ENCODE peak calls at places on chromosomes 3 and 15, in six cellular contexts. One of them, this sample, is unnamed.

GRCh38 chr3:168885028-168885427 is 778.5 kb downstream of the MECOM start:
- DNase-seq in Peyer's patch: no peak
- DNase-seq in upper lobe of left lung: no peak
- DNase-seq in prostate gland: no peak
- DNase-seq in uterus: no peak
- DNase-seq in transverse colon: no peak
- DNase-seq in this sample: no peak

GRCh38 chr3:152865675-152866074 is 30.7 kb downstream of the P2RY1 start:
- DNase-seq in Peyer's patch: no peak
- DNase-seq in upper lobe of left lung: no peak
- DNase-seq in prostate gland: no peak
- DNase-seq in uterus: no peak
- DNase-seq in transverse colon: no peak
- DNase-seq in this sample: no peak

GRCh38 chr3:131762981-131763380 is 260.2 kb upstream of the MRPL3 start:
- DNase-seq in Peyer's patch: no peak
- DNase-seq in upper lobe of left lung: no peak
- DNase-seq in prostate gland: no peak
- DNase-seq in uterus: no peak
- DNase-seq in transverse colon: no peak
- DNase-seq in this sample: no peak

GRCh38 chr3:149610351-149611105 is 47.3 kb downstream of the WWTR1 start:
- DNase-seq in Peyer's patch: no peak
- DNase-seq in upper lobe of left lung: no peak
- DNase-seq in prostate gland: no peak
- DNase-seq in uterus: no peak
- DNase-seq in transverse colon: no peak
- DNase-seq in this sample: peak; percentile 55

GRCh38 chr3:126925411-126926171 is 57.3 kb upstream of the PLXNA1 start:
- DNase-seq in Peyer's patch: peak; percentile 46
- DNase-seq in upper lobe of left lung: no peak
- DNase-seq in prostate gland: no peak
- DNase-seq in uterus: peak; percentile 39
- DNase-seq in transverse colon: no peak
- DNase-seq in this sample: no peak

GRCh38 chr3:13079051-13079450 is 5.8 kb upstream of the IQSEC1 start:
- DNase-seq in Peyer's patch: no peak
- DNase-seq in upper lobe of left lung: no peak
- DNase-seq in prostate gland: no peak
- DNase-seq in uterus: no peak
- DNase-seq in transverse colon: no peak
- DNase-seq in this sample: peak; percentile 12

GRCh38 chr3:149832086-149832485 is 19.1 kb downstream of the RNF13 start:
- DNase-seq in Peyer's patch: no peak
- DNase-seq in upper lobe of left lung: no peak
- DNase-seq in prostate gland: no peak
- DNase-seq in uterus: no peak
- DNase-seq in transverse colon: no peak
- DNase-seq in this sample: no peak

GRCh38 chr3:58111513-58112184 is 99.1 kb downstream of the DNASE1L3 start:
- DNase-seq in Peyer's patch: peak; percentile 75
- DNase-seq in upper lobe of left lung: peak; percentile 88
- DNase-seq in prostate gland: peak; percentile 94
- DNase-seq in uterus: no peak
- DNase-seq in transverse colon: peak; percentile 81
- DNase-seq in this sample: peak; percentile 95

GRCh38 chr3:121243208-121243607 is 302.6 kb downstream of the POLQ start:
- DNase-seq in Peyer's patch: no peak
- DNase-seq in upper lobe of left lung: no peak
- DNase-seq in prostate gland: no peak
- DNase-seq in uterus: no peak
- DNase-seq in transverse colon: no peak
- DNase-seq in this sample: no peak

GRCh38 chr3:45701167-45701867 is 12.1 kb downstream of the SACM1L start:
- DNase-seq in Peyer's patch: no peak
- DNase-seq in upper lobe of left lung: no peak
- DNase-seq in prostate gland: no peak
- DNase-seq in uterus: no peak
- DNase-seq in transverse colon: no peak
- DNase-seq in this sample: no peak

GRCh38 chr3:24137958-24138875 is 193.1 kb downstream of the NR1D2 start:
- DNase-seq in Peyer's patch: no peak
- DNase-seq in upper lobe of left lung: peak; percentile 40
- DNase-seq in prostate gland: peak; percentile 26
- DNase-seq in uterus: no peak
- DNase-seq in transverse colon: peak; percentile 13
- DNase-seq in this sample: peak; percentile 83

GRCh38 chr3:72338082-72338941 is 509.9 kb downstream of the SHQ1 start:
- DNase-seq in Peyer's patch: no peak
- DNase-seq in upper lobe of left lung: no peak
- DNase-seq in prostate gland: no peak
- DNase-seq in uterus: no peak
- DNase-seq in transverse colon: no peak
- DNase-seq in this sample: no peak

GRCh38 chr15:52076889-52077781 is 35.4 kb downstream of the BCL2L10 start:
- DNase-seq in Peyer's patch: peak; percentile 83
- DNase-seq in upper lobe of left lung: no peak
- DNase-seq in prostate gland: no peak
- DNase-seq in uterus: no peak
- DNase-seq in transverse colon: peak; percentile 54
- DNase-seq in this sample: no peak

GRCh38 chr3:142064454-142064853 is 84.9 kb downstream of the TFDP2 start:
- DNase-seq in Peyer's patch: no peak
- DNase-seq in upper lobe of left lung: no peak
- DNase-seq in prostate gland: no peak
- DNase-seq in uterus: no peak
- DNase-seq in transverse colon: no peak
- DNase-seq in this sample: no peak

GRCh38 chr15:45234562-45235235 is 17.3 kb upstream of the SLC28A2 start:
- DNase-seq in Peyer's patch: peak; percentile 70
- DNase-seq in upper lobe of left lung: no peak
- DNase-seq in prostate gland: no peak
- DNase-seq in uterus: no peak
- DNase-seq in transverse colon: no peak
- DNase-seq in this sample: no peak

GRCh38 chr15:91589360-91589759 is 264.1 kb upstream of the SLCO3A1 start:
- DNase-seq in Peyer's patch: no peak
- DNase-seq in upper lobe of left lung: no peak
- DNase-seq in prostate gland: no peak
- DNase-seq in uterus: no peak
- DNase-seq in transverse colon: no peak
- DNase-seq in this sample: no peak

GRCh38 chr3:42012378-42012934 is 50.6 kb upstream of the ULK4 start:
- DNase-seq in Peyer's patch: no peak
- DNase-seq in upper lobe of left lung: no peak
- DNase-seq in prostate gland: no peak
- DNase-seq in uterus: no peak
- DNase-seq in transverse colon: no peak
- DNase-seq in this sample: no peak

GRCh38 chr3:12706504-12707253 is 42.8 kb upstream of the RAF1 start:
- DNase-seq in Peyer's patch: peak; percentile 85
- DNase-seq in upper lobe of left lung: peak; percentile 52
- DNase-seq in prostate gland: peak; percentile 12
- DNase-seq in uterus: peak; percentile 24
- DNase-seq in transverse colon: peak; percentile 69
- DNase-seq in this sample: peak; percentile 39

GRCh38 chr3:174618368-174618767 is 240.8 kb upstream of the NAALADL2 start:
- DNase-seq in Peyer's patch: no peak
- DNase-seq in upper lobe of left lung: no peak
- DNase-seq in prostate gland: no peak
- DNase-seq in uterus: no peak
- DNase-seq in transverse colon: no peak
- DNase-seq in this sample: no peak

GRCh38 chr3:108718454-108718853 is 38.8 kb downstream of the RETNLB start:
- DNase-seq in Peyer's patch: no peak
- DNase-seq in upper lobe of left lung: no peak
- DNase-seq in prostate gland: no peak
- DNase-seq in uterus: no peak
- DNase-seq in transverse colon: no peak
- DNase-seq in this sample: no peak

GRCh38 chr3:52218953-52219650 is 6.3 kb downstream of the TLR9 start:
- DNase-seq in Peyer's patch: no peak
- DNase-seq in upper lobe of left lung: peak; percentile 73
- DNase-seq in prostate gland: peak; percentile 67
- DNase-seq in uterus: no peak
- DNase-seq in transverse colon: no peak
- DNase-seq in this sample: peak; percentile 87

GRCh38 chr15:83062768-83063180 is 4.3 kb downstream of the BTBD1 start:
- DNase-seq in Peyer's patch: no peak
- DNase-seq in upper lobe of left lung: peak; percentile 37
- DNase-seq in prostate gland: no peak
- DNase-seq in uterus: no peak
- DNase-seq in transverse colon: no peak
- DNase-seq in this sample: no peak

DNA sequence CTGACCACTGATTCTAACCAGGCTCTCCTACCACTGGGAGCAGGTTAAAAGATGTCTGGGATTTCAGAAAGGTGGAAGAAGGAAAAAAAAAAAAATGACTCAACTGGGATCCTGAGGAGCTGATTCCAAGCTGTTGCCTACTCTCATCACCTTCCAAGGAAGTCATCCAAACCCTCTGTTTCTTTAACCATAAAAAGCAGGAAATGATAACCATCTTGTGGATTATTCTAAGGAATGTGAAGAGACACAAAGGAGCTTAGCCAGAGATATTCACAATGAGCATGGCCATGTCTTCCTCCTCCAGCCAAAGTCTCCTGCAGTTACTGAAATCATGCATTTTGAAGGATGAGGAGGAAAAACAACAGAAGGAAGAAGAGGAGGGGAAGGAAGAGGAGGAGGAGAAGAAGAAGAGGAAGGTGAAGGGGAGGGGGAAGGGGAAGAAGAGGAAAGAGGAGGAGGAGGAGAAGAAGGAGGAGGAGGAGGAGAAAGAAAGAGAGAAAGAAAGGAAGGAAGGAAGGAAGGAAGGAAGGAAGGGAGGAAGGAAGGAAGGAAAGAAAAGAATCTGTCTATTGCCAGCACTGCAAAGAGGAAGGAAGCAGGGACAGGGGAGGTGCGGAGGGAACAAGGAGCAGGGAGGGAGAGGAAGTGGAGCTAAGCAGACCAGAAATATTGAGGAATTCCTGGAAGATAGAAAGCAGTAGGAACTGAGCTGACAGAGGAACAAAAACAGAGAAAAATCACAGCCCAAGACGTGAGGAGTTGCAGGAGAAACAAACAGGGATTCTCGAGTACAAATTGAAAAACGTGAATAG is 229.2 kb downstream of the UACA start:
- DNase-seq in Peyer's patch: no peak
- DNase-seq in upper lobe of left lung: no peak
- DNase-seq in prostate gland: no peak
- DNase-seq in uterus: no peak
- DNase-seq in transverse colon: no peak
- DNase-seq in this sample: no peak
- H3K27me3 ChIP-seq in Peyer's patch: no peaks in the 10 kb centered on the region
- H3K27me3 ChIP-seq in upper lobe of left lung: no peaks in the 10 kb centered on the region
- H3K27me3 ChIP-seq in prostate gland: no peaks in the 10 kb centered on the region
- H3K27me3 ChIP-seq in uterus: no peaks in the 10 kb centered on the region
- H3K27me3 ChIP-seq in transverse colon: peaks cover 3% of the 10 kb centered on the region
- H3K27me3 ChIP-seq in this sample: no peaks in the 10 kb centered on the region

GRCh38 chr3:105802073-105802706 is 66.6 kb downstream of the CBLB start:
- DNase-seq in Peyer's patch: no peak
- DNase-seq in upper lobe of left lung: no peak
- DNase-seq in prostate gland: no peak
- DNase-seq in uterus: no peak
- DNase-seq in transverse colon: no peak
- DNase-seq in this sample: no peak
- TF ChIP-seq POLR2A in Peyer's patch: no peak
- TF ChIP-seq POLR2A in upper lobe of left lung: no peak
- TF ChIP-seq POLR2A in prostate gland: no peak
- TF ChIP-seq POLR2A in uterus: no peak
- TF ChIP-seq POLR2A in transverse colon: no peak
- TF ChIP-seq POLR2A in this sample: no peak

GRCh38 chr3:171326717-171327440 is 133.3 kb downstream of the TNIK start:
- DNase-seq in Peyer's patch: no peak
- DNase-seq in upper lobe of left lung: peak; percentile 35
- DNase-seq in prostate gland: no peak
- DNase-seq in uterus: no peak
- DNase-seq in transverse colon: no peak
- DNase-seq in this sample: peak; percentile 20
- H3K4me1 ChIP-seq in Peyer's patch: peaks cover 15% of the 10 kb centered on the region
- H3K4me1 ChIP-seq in upper lobe of left lung: peaks cover 18% of the 10 kb centered on the region
- H3K4me1 ChIP-seq in prostate gland: no peaks in the 10 kb centered on the region
- H3K4me1 ChIP-seq in uterus: no peaks in the 10 kb centered on the region
- H3K4me1 ChIP-seq in transverse colon: peaks cover 28% of the 10 kb centered on the region
- H3K4me1 ChIP-seq in this sample: peaks cover 15% of the 10 kb centered on the region

GRCh38 chr3:64686446-64686908 is 1.3 kb downstream of the ADAMTS9 start:
- DNase-seq in Peyer's patch: no peak
- DNase-seq in upper lobe of left lung: peak; percentile 67
- DNase-seq in prostate gland: peak; percentile 37
- DNase-seq in uterus: no peak
- DNase-seq in transverse colon: peak; percentile 39
- DNase-seq in this sample: peak; percentile 66
- H3K27me3 ChIP-seq in Peyer's patch: no peaks in the 10 kb centered on the region
- H3K27me3 ChIP-seq in upper lobe of left lung: no peaks in the 10 kb centered on the region
- H3K27me3 ChIP-seq in prostate gland: no peaks in the 10 kb centered on the region
- H3K27me3 ChIP-seq in uterus: no peaks in the 10 kb centered on the region
- H3K27me3 ChIP-seq in transverse colon: peaks cover 23% of the 10 kb centered on the region
- H3K27me3 ChIP-seq in this sample: no peaks in the 10 kb centered on the region

DNA sequence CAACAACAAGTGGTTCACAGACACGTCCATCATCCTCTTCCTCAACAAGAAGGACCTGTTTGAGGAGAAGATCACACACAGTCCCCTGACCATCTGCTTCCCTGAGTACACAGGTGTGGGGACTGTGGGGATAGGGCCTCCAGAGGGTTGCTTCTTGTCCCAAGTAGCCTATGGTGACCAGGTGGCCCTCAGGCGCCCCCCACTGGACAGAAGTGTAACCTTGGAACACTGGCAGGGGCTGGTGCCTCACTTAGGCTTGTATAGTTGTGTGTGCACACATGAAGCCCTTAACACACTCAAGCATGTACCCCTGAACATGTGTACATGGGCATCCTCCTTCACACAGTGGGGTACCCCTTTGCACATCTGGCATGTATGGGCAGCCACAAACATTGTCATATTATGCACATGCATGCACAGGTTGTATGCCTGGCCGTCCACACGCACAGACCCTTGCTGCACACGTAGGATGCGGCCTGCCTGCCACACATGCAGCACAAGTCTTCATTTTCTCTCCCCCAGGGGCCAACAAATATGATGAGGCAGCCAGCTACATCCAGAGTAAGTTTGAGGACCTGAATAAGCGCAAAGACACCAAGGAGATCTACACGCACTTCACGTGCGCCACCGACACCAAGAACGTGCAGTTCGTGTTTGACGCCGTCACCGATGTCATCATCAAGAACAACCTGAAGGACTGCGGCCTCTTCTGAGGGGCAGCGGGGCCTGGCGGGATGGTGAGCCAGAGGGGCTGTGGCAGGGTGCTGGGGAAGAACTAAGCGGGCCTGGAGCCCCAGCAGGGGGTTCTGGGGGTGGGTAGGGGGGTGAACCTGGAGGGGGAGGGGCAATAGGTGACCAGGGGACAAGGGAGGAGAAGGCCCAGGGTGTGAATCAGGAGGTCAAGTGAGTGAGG is 11.7 kb upstream of the SEMA3B start:
- DNase-seq in Peyer's patch: peak; percentile 76
- DNase-seq in upper lobe of left lung: no peak
- DNase-seq in prostate gland: no peak
- DNase-seq in uterus: no peak
- DNase-seq in transverse colon: peak; percentile 64
- DNase-seq in this sample: no peak
- TF ChIP-seq POLR2A in Peyer's patch: no peak
- TF ChIP-seq POLR2A in upper lobe of left lung: no peak
- TF ChIP-seq POLR2A in prostate gland: no peak
- TF ChIP-seq POLR2A in uterus: no peak
- TF ChIP-seq POLR2A in transverse colon: no peak
- TF ChIP-seq POLR2A in this sample: no peak